ENCODE peak calls at places on chromosome 16, in nine cellular contexts. G, A, J, U, R, Z, E, M and L are unnamed samples.

GRCh38 chr16:2905988-2906387 is 5.7 kb upstream of the FLYWCH1 start:
- DNase-seq in G (no peak), A (no peak), J (no peak), U (no peak), R (no peak), Z (no peak), E (no peak), M (no peak), L (no peak)

GRCh38 chr16:87273471-87274030 is 43.6 kb downstream of the C16orf95 start:
- DNase-seq in G (no peak), A (peak), J (no peak), U (peak), R (no peak), Z (no peak), E (no peak), M (no peak), L (no peak)

GRCh38 chr16:72042157-72042660 is 12.1 kb upstream of the HP start:
- DNase-seq in G (peak), A (no peak), J (no peak), U (no peak), R (no peak), Z (peak), E (no peak), M (no peak), L (no peak)

GRCh38 chr16:8958344-8958808 is 5.3 kb downstream of the USP7 start:
- DNase-seq in G (no peak), A (peak), J (no peak), U (no peak), R (no peak), Z (no peak), E (peak), M (no peak), L (no peak)

GRCh38 chr16:29811896-29812665 is at the start of gene PRRT2:
- DNase-seq in G (peak), A (peak), J (no peak), U (no peak), R (peak), Z (peak), E (peak), M (peak), L (peak)

GRCh38 chr16:61836804-61837398 is 199.3 kb downstream of the CDH8 start:
- DNase-seq in G (no peak), A (no peak), J (no peak), U (no peak), R (no peak), Z (no peak), E (no peak), M (no peak), L (no peak)

GRCh38 chr16:50881953-50882352 is 140.1 kb downstream of the CYLD start:
- DNase-seq in G (no peak), A (no peak), J (no peak), U (no peak), R (no peak), Z (no peak), E (no peak), M (no peak), L (no peak)

GRCh38 chr16:47848481-47849109 is 307.2 kb downstream of the ABCC12 start:
- DNase-seq in G (peak), A (peak), J (no peak), U (no peak), R (no peak), Z (peak), E (no peak), M (no peak), L (no peak)

GRCh38 chr16:12679660-12680272 is 123.9 kb downstream of the CPPED1 start:
- DNase-seq in G (no peak), A (no peak), J (no peak), U (no peak), R (no peak), Z (no peak), E (no peak), M (no peak), L (no peak)

GRCh38 chr16:20899503-20900298 is 457 bp downstream of the DCUN1D3 start:
- DNase-seq in G (no peak), A (no peak), J (no peak), U (no peak), R (no peak), Z (no peak), E (peak), M (no peak), L (peak)

GRCh38 chr16:70786020-70786419 is 14.9 kb downstream of the VAC14 start:
- DNase-seq in G (no peak), A (no peak), J (no peak), U (no peak), R (no peak), Z (no peak), E (no peak), M (no peak), L (no peak)

GRCh38 chr16:71230122-71230845 is at the start of gene HYDIN:
- DNase-seq in G (peak), A (peak), J (no peak), U (no peak), R (no peak), Z (peak), E (peak), M (no peak), L (peak)

GRCh38 chr16:23252310-23252709 is 49.8 kb upstream of the SCNN1B start:
- DNase-seq in G (no peak), A (no peak), J (no peak), U (no peak), R (no peak), Z (no peak), E (no peak), M (no peak), L (no peak)

GRCh38 chr16:57614546-57615343 is 13.7 kb upstream of the ADGRG1 start:
- DNase-seq in G (no peak), A (no peak), J (no peak), U (peak), R (no peak), Z (no peak), E (peak), M (peak), L (no peak)

GRCh38 chr16:5668553-5668952 is 571.0 kb upstream of the EEF2KMT start:
- DNase-seq in G (no peak), A (no peak), J (no peak), U (no peak), R (no peak), Z (no peak), E (no peak), M (no peak), L (no peak)

GRCh38 chr16:64417711-64418227 is 704.1 kb downstream of the CDH11 start:
- DNase-seq in G (no peak), A (no peak), J (no peak), U (no peak), R (no peak), Z (no peak), E (no peak), M (no peak), L (peak)

GRCh38 chr16:67900156-67900555 is 7.1 kb downstream of the PSKH1 start:
- DNase-seq in G (no peak), A (no peak), J (no peak), U (no peak), R (no peak), Z (no peak), E (no peak), M (no peak), L (no peak)

GRCh38 chr16:56669005-56669839 is at the start of gene MT1H:
- DNase-seq in G (no peak), A (no peak), J (no peak), U (no peak), R (no peak), Z (no peak), E (peak), M (no peak), L (no peak)

GRCh38 chr16:1181715-1182671 is 29.1 kb downstream of the CACNA1H start:
- DNase-seq in G (no peak), A (no peak), J (no peak), U (no peak), R (peak), Z (no peak), E (peak), M (no peak), L (peak)

GRCh38 chr16:23575834-23576233 is 18.3 kb downstream of the UBFD1 start:
- DNase-seq in G (no peak), A (no peak), J (no peak), U (no peak), R (no peak), Z (no peak), E (no peak), M (no peak), L (no peak)